ENCODE peak calls at places on chromosome 12, in ten cellular contexts. L, N, K, D, A, C, P, O, T and B are unnamed samples.

GRCh38 chr12:130337476-130338303 is at the start of gene PIWIL1:
- DNase-seq in P (no peak), D (no peak), T (no peak), L (no peak), N (no peak), C (no peak), A (no peak), O (no peak), K (no peak), B (no peak)

GRCh38 chr12:90065301-90065801 is 356.7 kb upstream of the ATP2B1 start:
- DNase-seq in K (no peak), T (no peak), O (no peak), D (no peak), P (no peak), C (no peak), N (no peak), L (no peak), A (no peak), B (no peak)

GRCh38 chr12:25806271-25806670 is 152.2 kb upstream of the RASSF8 start:
- DNase-seq in C (no peak), D (no peak), K (no peak), O (peak), P (peak), N (no peak), A (no peak), T (no peak), L (no peak), B (peak)

GRCh38 chr12:95848575-95849388 is 10.0 kb upstream of the SNRPF start:
- DNase-seq in K (peak), N (no peak), P (peak), C (no peak), A (no peak), D (no peak), L (no peak), T (no peak), O (peak), B (peak)

GRCh38 chr12:75735853-75736252 is 224.4 kb upstream of the KRR1 start:
- DNase-seq in T (no peak), O (no peak), K (no peak), A (no peak), P (peak), L (no peak), C (no peak), N (no peak), D (no peak), B (no peak)

GRCh38 chr12:130041983-130042812 is 120.1 kb upstream of the FZD10 start:
- DNase-seq in L (no peak), P (peak), A (peak), D (peak), C (no peak), N (no peak), K (peak), T (peak), O (no peak), B (no peak)

GRCh38 chr12:97151481-97151880 is 244.4 kb downstream of the NEDD1 start:
- DNase-seq in K (no peak), C (no peak), N (no peak), L (no peak), T (no peak), O (no peak), A (no peak), D (no peak), P (no peak), B (no peak)

GRCh38 chr12:109735051-109735521 is 21.5 kb downstream of the FAM222A start:
- DNase-seq in T (peak), D (peak), L (no peak), K (no peak), O (no peak), C (no peak), N (no peak), A (no peak), P (no peak), B (no peak)

GRCh38 chr12:69648476-69648875 is 37.8 kb upstream of the LRRC10 start:
- DNase-seq in P (peak), K (peak), C (no peak), D (no peak), N (no peak), O (peak), A (no peak), T (no peak), L (no peak), B (peak)

GRCh38 chr12:92593734-92594402 is 108.9 kb upstream of the PLEKHG7 start:
- DNase-seq in C (no peak), N (peak), T (no peak), K (peak), O (peak), A (no peak), D (no peak), P (peak), L (no peak), B (peak)

GRCh38 chr12:131921866-131922769 is 7.0 kb upstream of the PUS1 start:
- DNase-seq in O (no peak), K (no peak), D (no peak), T (no peak), A (no peak), N (no peak), P (no peak), L (no peak), C (no peak), B (no peak)

GRCh38 chr12:72570601-72571000 is 298.4 kb downstream of the TRHDE start:
- DNase-seq in N (no peak), O (no peak), D (no peak), L (peak), C (no peak), T (peak), P (no peak), A (no peak), K (no peak), B (no peak)

GRCh38 chr12:109888179-109889020 is 8.1 kb upstream of the GLTP start:
- DNase-seq in P (peak), L (peak), D (no peak), O (peak), K (peak), C (no peak), A (no peak), T (no peak), N (no peak), B (peak)

GRCh38 chr12:7542813-7543212 is 39.2 kb upstream of the CD163 start:
- DNase-seq in T (no peak), O (peak), A (no peak), D (no peak), C (no peak), K (peak), P (peak), L (no peak), N (no peak), B (peak)

GRCh38 chr12:46549527-46550265 is 177.1 kb upstream of the SLC38A2 start:
- DNase-seq in L (peak), A (no peak), K (peak), P (peak), N (no peak), D (no peak), O (peak), C (no peak), T (no peak), B (peak)

GRCh38 chr12:82425241-82425640 is 66.9 kb downstream of the METTL25 start:
- DNase-seq in D (no peak), C (no peak), L (no peak), O (peak), N (no peak), K (peak), A (no peak), P (no peak), T (no peak), B (peak)

GRCh38 chr12:958449-959123 is 9.1 kb upstream of the RAD52 start:
- DNase-seq in L (no peak), C (no peak), P (no peak), D (no peak), O (no peak), N (no peak), T (no peak), A (no peak), K (peak), B (no peak)

GRCh38 chr12:116204169-116204568 is 73.3 kb downstream of the MED13L start:
- DNase-seq in P (no peak), L (no peak), N (no peak), T (no peak), D (no peak), A (no peak), O (peak), K (no peak), C (no peak), B (no peak)

DNA sequence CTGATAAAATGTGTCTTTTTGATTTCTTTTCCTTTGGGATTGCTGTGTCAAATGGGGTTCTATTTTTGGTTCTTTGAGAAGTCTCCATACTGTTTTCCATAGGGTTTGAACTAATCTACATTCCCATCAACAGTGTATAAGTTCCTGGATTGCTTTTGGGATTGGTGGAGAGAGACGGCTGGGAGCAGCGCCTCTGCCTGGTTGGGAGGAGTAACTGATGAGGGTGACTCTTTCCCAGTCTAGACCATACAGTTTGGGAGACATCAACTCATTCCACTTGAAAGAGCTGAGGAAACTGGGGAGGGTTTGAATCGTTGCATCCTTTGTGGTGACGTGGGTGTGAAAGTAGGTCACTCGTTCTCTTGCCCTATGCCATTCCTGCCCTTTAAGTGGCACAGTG is 42.3 kb upstream of the KCNA1 start:
- DNase-seq in N (no peak), K (no peak), D (no peak), C (no peak), A (no peak), L (no peak), O (no peak), P (no peak), T (no peak), B (no peak)
- TF ChIP-seq CTCF in N (no peak), K (no peak), D (no peak), C (no peak), A (no peak), L (no peak), O (no peak), P (no peak), T (no peak), B (no peak)

DNA sequence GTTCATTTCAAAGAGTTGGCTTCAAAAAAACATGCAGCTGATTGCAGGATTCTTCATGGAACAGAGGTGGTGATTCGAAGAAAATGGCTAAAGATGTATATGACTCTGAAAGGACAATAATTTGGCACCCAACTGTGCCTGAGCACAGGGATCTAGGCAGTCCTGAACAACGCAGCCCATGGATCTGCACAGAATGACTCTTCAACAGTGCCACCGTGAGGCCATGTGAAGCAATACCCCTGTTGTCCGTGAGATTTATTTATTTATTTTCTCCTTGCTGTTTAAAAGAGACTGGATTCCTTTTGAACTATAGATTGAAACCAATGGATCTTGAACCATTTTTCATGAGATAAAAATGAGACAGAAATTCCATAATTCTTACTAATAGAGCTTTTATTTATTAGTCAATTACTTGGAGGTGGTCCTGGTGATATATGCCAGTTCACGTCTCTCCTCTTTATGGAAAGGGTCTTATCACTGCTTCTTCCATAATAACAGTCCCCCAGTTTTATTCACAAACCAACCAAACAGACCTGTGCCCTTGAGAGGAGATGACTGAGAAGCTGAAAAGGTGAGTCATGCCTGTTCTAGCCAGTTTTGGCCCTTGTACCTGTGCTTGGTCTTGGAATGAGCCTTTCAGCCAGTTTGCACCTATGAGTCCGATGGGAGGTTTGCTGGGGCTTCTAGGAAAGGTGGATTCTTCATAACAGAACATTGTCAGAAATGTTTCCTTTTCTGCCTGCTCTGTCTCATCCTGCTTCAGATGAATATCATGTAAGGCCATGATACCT is 1598.3 kb downstream of the AACS start:
- DNase-seq in T (peak), A (no peak), C (no peak), O (peak), L (peak), P (peak), K (peak), D (no peak), N (no peak), B (peak)
- TF ChIP-seq CTCF in T (peak), A (no peak), C (no peak), O (no peak), L (no peak), P (peak), K (peak), D (peak), N (no peak), B (peak)

GRCh38 chr12:32896438-32897275 is at the start of gene PKP2:
- DNase-seq in A (peak), L (peak), O (peak), K (no peak), C (peak), P (peak), N (peak), T (peak), D (peak), B (no peak)

GRCh38 chr12:32894566-32894965 is 2.0 kb downstream of the PKP2 start:
- DNase-seq in C (no peak), A (no peak), N (no peak), K (no peak), P (peak), L (no peak), T (no peak), D (no peak), O (peak), B (no peak)

GRCh38 chr12:32897276-32897615 is 669 bp upstream of the PKP2 start:
- DNase-seq in L (no peak), A (no peak), T (no peak), P (no peak), N (no peak), O (peak), C (no peak), K (no peak), D (no peak), B (no peak)

GRCh38 chr12:32897688-32898573 is 1.4 kb upstream of the PKP2 start:
- DNase-seq in O (no peak), T (no peak), C (no peak), N (no peak), L (no peak), D (no peak), A (no peak), K (no peak), P (no peak), B (no peak)

DNA sequence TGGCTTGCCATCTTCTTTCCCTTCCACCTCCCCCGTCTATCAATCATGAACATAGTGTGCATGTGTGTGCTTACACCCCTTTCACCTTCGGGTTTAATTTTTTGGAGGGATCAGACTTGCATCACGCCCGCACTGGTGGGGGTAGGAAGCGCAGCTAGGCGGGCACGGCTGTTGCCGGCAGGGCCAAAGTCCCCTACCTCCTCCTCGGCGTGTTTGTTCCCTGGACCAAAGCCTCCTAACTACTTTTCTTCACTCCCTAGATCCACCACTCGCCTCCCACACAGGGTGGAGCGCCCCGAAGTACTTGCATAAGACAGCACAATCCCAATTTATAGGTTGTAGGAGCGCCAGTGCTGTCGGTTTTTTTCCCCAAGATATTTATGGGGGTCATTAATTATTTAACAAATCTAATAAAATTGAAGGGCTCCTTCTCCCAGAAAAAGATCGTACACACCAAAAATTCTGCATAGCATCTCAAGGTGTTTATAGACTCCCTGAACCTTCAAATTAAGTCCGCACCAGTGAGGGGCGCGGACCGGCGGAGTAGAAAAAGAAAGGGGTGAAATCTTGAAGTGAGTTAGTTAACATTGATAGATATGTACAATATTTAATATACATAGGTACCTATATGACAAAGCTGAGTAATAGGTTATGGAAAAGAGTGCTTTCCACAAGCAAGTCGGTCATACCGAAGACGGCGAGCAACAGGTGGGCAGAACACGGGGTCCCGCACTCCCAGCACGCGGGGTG is 714 bp downstream of the PKP2 start:
- DNase-seq in A (peak), K (no peak), T (no peak), O (no peak), D (no peak), C (peak), L (no peak), N (peak), P (peak), B (no peak)
- TF ChIP-seq CTCF in A (no peak), K (peak), T (no peak), O (peak), D (peak), C (no peak), L (no peak), N (peak), P (no peak), B (no peak)

GRCh38 chr12:98154850-98155249 is 360.5 kb upstream of the TMPO start:
- DNase-seq in A (peak), D (no peak), P (peak), N (no peak), T (peak), C (no peak), O (peak), L (peak), K (no peak), B (no peak)
- TF ChIP-seq CTCF in A (peak), D (peak), P (peak), N (no peak), T (peak), C (no peak), O (peak), L (no peak), K (no peak), B (no peak)

GRCh38 chr12:11622774-11623375 is 26.6 kb upstream of the ETV6 start:
- DNase-seq in T (no peak), A (no peak), C (no peak), K (no peak), P (no peak), L (no peak), N (no peak), D (no peak), O (peak), B (no peak)
- TF ChIP-seq CTCF in T (no peak), A (no peak), C (no peak), K (peak), P (no peak), L (no peak), N (no peak), D (no peak), O (peak), B (peak)

GRCh38 chr12:52207106-52207505 is 15.3 kb upstream of the KRT80 start:
- DNase-seq in L (no peak), C (no peak), D (no peak), K (no peak), T (no peak), O (no peak), N (peak), A (no peak), P (no peak), B (no peak)
- TF ChIP-seq CTCF in L (no peak), C (no peak), D (no peak), K (no peak), T (no peak), O (no peak), N (no peak), A (no peak), P (no peak), B (no peak)

DNA sequence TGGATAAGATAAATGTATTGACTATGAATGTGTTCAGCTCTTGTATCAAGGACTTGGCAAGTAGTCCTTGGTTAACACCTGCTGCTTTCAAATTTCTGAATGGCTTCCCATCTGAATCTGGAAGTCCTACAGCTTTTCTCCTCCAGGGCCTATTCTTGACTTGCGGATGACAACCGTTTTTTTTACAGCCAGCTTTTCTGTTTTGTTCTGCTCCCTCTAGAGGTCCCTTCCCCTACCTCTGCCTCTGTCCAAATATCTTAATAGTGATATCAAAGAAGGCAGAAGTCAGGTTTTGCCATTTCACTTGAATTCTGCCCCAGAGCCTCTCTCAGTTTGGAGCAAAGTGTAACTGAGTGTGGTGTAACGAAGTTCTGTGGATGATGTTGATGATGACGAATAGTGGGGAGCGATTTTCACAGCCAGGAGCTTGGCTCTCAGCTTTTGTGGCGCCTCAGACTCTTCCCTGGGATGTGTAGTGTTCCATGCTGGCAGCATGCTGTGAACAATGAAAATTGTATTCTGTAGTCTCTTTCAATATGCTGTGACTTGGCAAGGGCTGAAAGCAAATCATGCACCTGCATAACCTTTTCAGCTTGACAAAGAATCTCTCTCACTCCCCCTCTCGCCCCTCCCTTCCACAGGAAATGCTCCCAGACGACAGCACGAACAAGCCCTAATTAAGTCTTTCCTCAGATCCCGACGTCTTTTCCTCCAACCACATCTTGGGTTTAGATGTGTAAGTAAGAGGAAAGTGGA is 5.0 kb upstream of the SLC4A8 start:
- DNase-seq in L (no peak), A (no peak), O (no peak), D (no peak), T (no peak), N (no peak), K (no peak), P (no peak), C (no peak), B (peak)
- TF ChIP-seq CTCF in L (peak), A (peak), O (no peak), D (no peak), T (no peak), N (no peak), K (peak), P (no peak), C (no peak), B (peak)

GRCh38 chr12:54232790-54233189 is 44.0 kb upstream of the SMUG1 start:
- DNase-seq in D (no peak), O (peak), T (no peak), K (peak), P (no peak), A (no peak), L (no peak), N (no peak), C (no peak), B (no peak)
- TF ChIP-seq CTCF in D (no peak), O (peak), T (peak), K (peak), P (no peak), A (peak), L (no peak), N (no peak), C (no peak), B (peak)

GRCh38 chr12:48455116-48455515 is 17.2 kb upstream of the ANP32D start:
- DNase-seq in N (no peak), C (no peak), L (no peak), O (no peak), D (no peak), T (no peak), A (no peak), P (no peak), K (no peak), B (no peak)

GRCh38 chr12:48451372-48451771 is 21.0 kb upstream of the ANP32D start:
- DNase-seq in C (no peak), P (no peak), N (no peak), A (no peak), O (no peak), K (no peak), L (no peak), T (no peak), D (no peak), B (no peak)

GRCh38 chr12:48459259-48459658 is 13.1 kb upstream of the ANP32D start:
- DNase-seq in K (no peak), T (no peak), P (no peak), A (no peak), C (no peak), N (no peak), D (no peak), L (no peak), O (no peak), B (no peak)

GRCh38 chr12:48454675-48455074 is 17.7 kb upstream of the ANP32D start:
- DNase-seq in C (no peak), K (peak), N (no peak), L (peak), T (no peak), A (no peak), O (peak), P (peak), D (no peak), B (peak)
- TF ChIP-seq CTCF in C (peak), K (peak), N (no peak), L (peak), T (no peak), A (no peak), O (peak), P (no peak), D (peak), B (peak)